ENCODE peak calls at places on chromosome 18, in seven cellular contexts. A is cardiac fibroblast; N is GM13976; K is hepatic stellate cell; M is stimulated activated CD4-positive, alpha-beta T cell treated with anti-CD3 and anti-CD28 coated beads, Interleukin-12 subunit alpha, Interleukin-12 subunit beta, amount 100 ng/mL, for 4 hours; Y is NCI-H1436; O is A172. S is an unnamed sample.

GRCh38 chr18:77017355-77017754 is 115.2 kb downstream of the MBP start:
- DNase-seq in N (no peak), A (no peak), Y (no peak), K (no peak), M (no peak), O (no peak), S (no peak)

GRCh38 chr18:6207119-6207518 is 207.6 kb downstream of the L3MBTL4 start:
- DNase-seq in M (no peak), O (no peak), A (no peak), N (no peak), Y (no peak), K (no peak), S (no peak)

GRCh38 chr18:58256316-58257080 is 212.5 kb downstream of the NEDD4L start:
- DNase-seq in Y (no peak), K (no peak), N (no peak), M (no peak), O (no peak), A (no peak), S (no peak)

GRCh38 chr18:10736984-10737383 is 211.2 kb downstream of the NAPG start:
- DNase-seq in A (no peak), N (no peak), Y (no peak), K (no peak), M (no peak), O (peak; percentile 17), S (no peak)

GRCh38 chr18:77077836-77078456 is 54.6 kb downstream of the MBP start:
- DNase-seq in Y (no peak), A (no peak), K (no peak), M (no peak), N (no peak), O (no peak), S (no peak)

GRCh38 chr18:27449104-27449503 is 264.0 kb upstream of the CHST9 start:
- DNase-seq in O (no peak), M (no peak), N (no peak), K (no peak), Y (no peak), A (no peak), S (no peak)

GRCh38 chr18:7259482-7259881 is 28.6 kb downstream of the LRRC30 start:
- DNase-seq in O (no peak), N (no peak), K (no peak), Y (no peak), M (no peak), A (no peak), S (no peak)

GRCh38 chr18:25941556-25941955 is 148.9 kb downstream of the SS18 start:
- DNase-seq in O (peak; percentile 39), A (no peak), M (no peak), N (no peak), Y (no peak), K (no peak), S (no peak)

GRCh38 chr18:37565985-37566478 is 434 bp upstream of the CELF4 start:
- DNase-seq in N (peak; percentile 41), Y (peak; percentile 80), K (peak; percentile 81), O (peak; percentile 18), M (no peak), A (peak; percentile 65), S (peak; percentile 78)

GRCh38 chr18:7877609-7878008 is 310.5 kb downstream of the PTPRM start:
- DNase-seq in M (no peak), O (no peak), K (no peak), Y (no peak), N (no peak), A (no peak), S (no peak)

GRCh38 chr18:76475450-76476203 is 19.4 kb downstream of the ZNF516 start:
- DNase-seq in K (no peak), A (no peak), Y (no peak), N (no peak), O (peak; percentile 56), M (no peak), S (no peak)

GRCh38 chr18:75070625-75071483 is 138.1 kb downstream of the PTGR3 start:
- DNase-seq in M (peak; percentile 29), Y (peak; percentile 19), O (peak; percentile 76), N (peak; percentile 77), K (peak; percentile 45), A (peak; percentile 59), S (peak; percentile 61)

GRCh38 chr18:67081866-67082265 is 434.7 kb downstream of the DSEL start:
- DNase-seq in A (no peak), M (no peak), N (no peak), O (no peak), K (no peak), Y (no peak), S (no peak)

GRCh38 chr18:57347784-57348183 is 4.6 kb upstream of the ST8SIA3 start:
- DNase-seq in A (no peak), O (no peak), K (no peak), N (no peak), M (no peak), Y (no peak), S (no peak)

GRCh38 chr18:79507546-79508480 is 112.1 kb downstream of the NFATC1 start:
- DNase-seq in N (no peak), M (no peak), A (peak; percentile 77), K (peak; percentile 70), Y (no peak), O (peak; percentile 5), S (no peak)

GRCh38 chr18:77401173-77401572 is 151.5 kb downstream of the GALR1 start:
- DNase-seq in A (no peak), M (no peak), N (no peak), K (no peak), O (no peak), Y (no peak), S (no peak)

GRCh38 chr18:26546875-26547301 is 1.5 kb downstream of the KCTD1 start:
- DNase-seq in A (no peak), M (no peak), Y (no peak), N (no peak), K (no peak), O (no peak), S (no peak)

GRCh38 chr18:13240060-13240725 is 21.6 kb downstream of the LDLRAD4 start:
- DNase-seq in M (no peak), Y (no peak), N (no peak), A (no peak), K (no peak), O (no peak), S (no peak)

GRCh38 chr18:63315879-63316278 is 3.7 kb downstream of the BCL2 start:
- DNase-seq in K (no peak), N (no peak), O (no peak), M (no peak), Y (no peak), A (no peak), S (no peak)

GRCh38 chr18:78174737-78175136 is 804.9 kb upstream of the SALL3 start:
- DNase-seq in O (no peak), A (no peak), Y (no peak), K (no peak), N (no peak), M (no peak), S (no peak)

GRCh38 chr18:37419272-37419671 is 146.3 kb downstream of the CELF4 start:
- DNase-seq in A (peak; percentile 27), M (no peak), O (peak; percentile 92), K (peak; percentile 44), Y (no peak), N (no peak), S (no peak)

GRCh38 chr18:10518595-10519273 is 7.1 kb upstream of the NAPG start:
- DNase-seq in A (peak; percentile 71), K (peak; percentile 42), Y (no peak), N (no peak), O (no peak), M (no peak), S (peak; percentile 85)

GRCh38 chr18:42509702-42510424 is 554.8 kb downstream of the PIK3C3 start:
- DNase-seq in A (no peak), Y (no peak), O (no peak), M (no peak), N (no peak), K (no peak), S (no peak)

S was measured in WERI-Rb-1.